ENCODE peak calls at places on chromosome 3, in eight cellular contexts. K is suprapubic skin, S is AG04450, U is endothelial cell, D is Calu3, Q is uterus, H is kidney, W is A549. J is an unnamed sample.

GRCh38 chr3:93979850-93980677 is at the start of gene ARL13B:
- DNase-seq in K (peak), S (peak), U (peak), D (peak), Q (peak), H (peak), W (peak), J (peak)

GRCh38 chr3:165667676-165668075 is 169.5 kb downstream of the BCHE start:
- DNase-seq in K (no peak), S (no peak), U (no peak), D (no peak), Q (no peak), H (no peak), W (no peak), J (no peak)

GRCh38 chr3:194987571-194988494 is 283.1 kb downstream of the XXYLT1 start:
- DNase-seq in K (no peak), S (no peak), U (no peak), D (no peak), Q (no peak), H (no peak), W (no peak), J (no peak)

GRCh38 chr3:32540899-32541298 is 29.8 kb downstream of the DYNC1LI1 start:
- DNase-seq in K (no peak), S (no peak), U (no peak), D (no peak), Q (no peak), H (no peak), W (peak), J (no peak)

GRCh38 chr3:30662836-30663235 is 56.4 kb downstream of the TGFBR2 start:
- DNase-seq in K (no peak), S (no peak), U (no peak), D (no peak), Q (no peak), H (no peak), W (no peak), J (no peak)

GRCh38 chr3:107740992-107741896 is 218.5 kb downstream of the BBX start:
- DNase-seq in K (no peak), S (no peak), U (no peak), D (no peak), Q (no peak), H (no peak), W (peak), J (no peak)

GRCh38 chr3:156360116-156360515 is 194.8 kb downstream of the SSR3 start:
- DNase-seq in K (no peak), S (no peak), U (no peak), D (no peak), Q (no peak), H (no peak), W (no peak), J (no peak)

GRCh38 chr3:195094211-195094921 is 176.6 kb downstream of the XXYLT1 start:
- DNase-seq in K (no peak), S (no peak), U (no peak), D (no peak), Q (no peak), H (peak), W (no peak), J (peak)

GRCh38 chr3:160450846-160451245 is 1.3 kb upstream of the TRIM59 start:
- DNase-seq in K (no peak), S (peak), U (no peak), D (no peak), Q (no peak), H (no peak), W (no peak), J (no peak)

GRCh38 chr3:81425198-81425868 is 336.1 kb downstream of the GBE1 start:
- DNase-seq in K (no peak), S (no peak), U (no peak), D (no peak), Q (no peak), H (no peak), W (no peak), J (no peak)

GRCh38 chr3:42685363-42685881 is at the start of gene KLHL40:
- DNase-seq in K (no peak), S (no peak), U (no peak), D (no peak), Q (no peak), H (peak), W (no peak), J (no peak)

GRCh38 chr3:151553873-151554272 is 93.0 kb upstream of the IGSF10 start:
- DNase-seq in K (no peak), S (no peak), U (no peak), D (no peak), Q (peak), H (no peak), W (peak), J (no peak)

GRCh38 chr3:100045696-100046095 is 68.6 kb downstream of the FILIP1L start:
- DNase-seq in K (peak), S (peak), U (no peak), D (no peak), Q (peak), H (peak), W (no peak), J (no peak)

GRCh38 chr3:159882784-159883779 is 105.6 kb upstream of the IL12A start:
- DNase-seq in K (no peak), S (peak), U (no peak), D (no peak), Q (no peak), H (no peak), W (no peak), J (no peak)

GRCh38 chr3:39812537-39812936 is 3.1 kb downstream of the MYRIP start:
- DNase-seq in K (no peak), S (no peak), U (peak), D (peak), Q (no peak), H (no peak), W (no peak), J (no peak)

GRCh38 chr3:111538687-111539086 is 3.3 kb upstream of the CD96 start:
- DNase-seq in K (no peak), S (no peak), U (no peak), D (no peak), Q (no peak), H (no peak), W (no peak), J (no peak)

GRCh38 chr3:59248976-59249375 is 199.2 kb upstream of the CFAP20DC start:
- DNase-seq in K (no peak), S (no peak), U (no peak), D (peak), Q (no peak), H (no peak), W (no peak), J (no peak)

GRCh38 chr3:45057557-45057956 is 31.5 kb downstream of the CLEC3B start:
- DNase-seq in K (no peak), S (no peak), U (no peak), D (peak), Q (no peak), H (no peak), W (no peak), J (no peak)

GRCh38 chr3:185144784-185145183 is 8.1 kb downstream of the C3orf70 start:
- DNase-seq in K (no peak), S (no peak), U (no peak), D (no peak), Q (no peak), H (no peak), W (no peak), J (no peak)

GRCh38 chr3:22836131-22836530 is 367.0 kb upstream of the UBE2E2 start:
- DNase-seq in K (no peak), S (no peak), U (no peak), D (no peak), Q (no peak), H (no peak), W (peak), J (no peak)

GRCh38 chr3:119184808-119185690 is 11.7 kb downstream of the UPK1B start:
- DNase-seq in K (no peak), S (peak), U (no peak), D (peak), Q (no peak), H (no peak), W (peak), J (no peak)

GRCh38 chr3:188267790-188268333 is 113.9 kb downstream of the LPP start:
- DNase-seq in K (no peak), S (no peak), U (no peak), D (no peak), Q (no peak), H (no peak), W (no peak), J (no peak)

GRCh38 chr3:64088408-64089136 is 65.3 kb upstream of the PSMD6 start:
- DNase-seq in K (no peak), S (no peak), U (no peak), D (no peak), Q (no peak), H (no peak), W (peak), J (no peak)

GRCh38 chr3:26647078-26647477 is 24.5 kb downstream of the LRRC3B start:
- DNase-seq in K (no peak), S (no peak), U (no peak), D (no peak), Q (no peak), H (no peak), W (no peak), J (no peak)

GRCh38 chr3:39000008-39000450 is 51.7 kb downstream of the SCN11A start:
- DNase-seq in K (no peak), S (peak), U (no peak), D (no peak), Q (no peak), H (no peak), W (peak), J (peak)

GRCh38 chr3:117010316-117010715 is 300.7 kb downstream of the TUSC7 start:
- DNase-seq in K (no peak), S (no peak), U (no peak), D (no peak), Q (no peak), H (no peak), W (no peak), J (no peak)

GRCh38 chr3:180594631-180595348 is 7.2 kb upstream of the TTC14 start:
- DNase-seq in K (no peak), S (peak), U (no peak), D (no peak), Q (no peak), H (no peak), W (peak), J (peak)

GRCh38 chr3:150251654-150252053 is 156.4 kb upstream of the TSC22D2 start:
- DNase-seq in K (no peak), S (no peak), U (no peak), D (no peak), Q (no peak), H (no peak), W (no peak), J (no peak)

DNA sequence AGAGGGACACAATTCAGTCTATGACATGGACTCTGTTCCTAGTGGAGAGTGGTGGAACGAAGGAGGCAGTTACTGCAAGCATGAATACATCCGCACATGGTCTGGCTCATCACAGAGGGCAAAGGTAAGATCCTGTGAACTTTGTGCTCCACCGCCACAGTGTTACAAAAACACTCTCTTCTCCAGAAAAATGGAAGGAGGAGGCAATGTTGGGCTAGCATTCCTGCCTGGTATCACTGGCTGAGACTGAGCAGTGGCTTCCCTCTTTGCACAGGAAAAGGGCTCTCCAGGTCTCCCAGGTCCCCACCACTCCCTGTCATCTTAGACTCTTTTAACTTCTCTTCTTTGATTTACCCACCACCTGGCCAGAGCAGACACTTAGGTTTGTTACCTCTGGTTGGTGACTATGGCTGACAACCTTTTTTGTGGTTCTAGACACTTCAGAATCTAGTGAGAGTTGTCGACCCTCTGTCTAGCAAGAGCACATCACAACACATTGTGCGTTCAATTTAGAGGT is 1.5 kb upstream of the EEFSEC start:
- DNase-seq in K (no peak), S (no peak), U (no peak), D (no peak), Q (no peak), H (no peak), W (no peak), J (no peak)
- TF ChIP-seq CTCF in K (no peak), S (no peak), U (no peak), D (no peak), Q (no peak), H (no peak), W (no peak), J (no peak)

GRCh38 chr3:79085166-79085565 is 682.6 kb downstream of the ROBO1 start:
- DNase-seq in K (no peak), S (peak), U (no peak), D (no peak), Q (no peak), H (no peak), W (no peak), J (no peak)

GRCh38 chr3:79086514-79086913 is 681.3 kb downstream of the ROBO1 start:
- DNase-seq in K (no peak), S (peak), U (peak), D (peak), Q (no peak), H (no peak), W (peak), J (peak)

DNA sequence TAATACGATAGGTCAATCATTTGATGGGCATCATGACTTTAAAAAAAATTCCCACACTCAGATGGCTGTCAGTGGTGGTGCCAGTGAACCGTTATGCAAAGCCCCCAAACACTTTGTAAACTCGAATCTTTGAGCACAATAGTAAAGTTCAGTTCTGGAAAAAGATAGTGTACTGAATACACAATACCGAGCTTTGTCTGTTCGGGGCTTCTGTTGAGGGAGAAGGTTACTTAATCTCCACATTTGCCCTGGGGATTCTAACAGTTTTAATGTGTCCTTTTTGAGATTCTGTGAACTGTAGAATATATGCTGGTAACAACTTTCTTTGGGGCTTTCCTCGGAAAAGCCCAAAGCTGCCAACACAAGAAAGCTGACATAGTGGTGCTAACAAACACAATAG is 686.5 kb downstream of the ROBO1 start:
- DNase-seq in K (no peak), S (no peak), U (no peak), D (no peak), Q (no peak), H (no peak), W (no peak), J (no peak)
- TF ChIP-seq CTCF in K (no peak), S (no peak), U (no peak), D (no peak), Q (no peak), H (no peak), W (no peak), J (no peak)

GRCh38 chr3:83895892-83896291 is 1062.9 kb upstream of the CADM2 start:
- DNase-seq in K (no peak), S (no peak), U (no peak), D (no peak), Q (no peak), H (no peak), W (no peak), J (no peak)
- TF ChIP-seq CTCF in K (no peak), S (no peak), U (no peak), D (no peak), Q (no peak), H (no peak), W (no peak), J (no peak)

GRCh38 chr3:52299815-52300611 is 12.4 kb downstream of the GLYCTK start:
- DNase-seq in K (no peak), S (no peak), U (peak), D (no peak), Q (no peak), H (no peak), W (peak), J (peak)
- TF ChIP-seq CTCF in K (no peak), S (peak), U (no peak), D (no peak), Q (peak), H (peak), W (no peak), J (no peak)

GRCh38 chr3:17810759-17811158 is 68.3 kb upstream of the TBC1D5 start:
- DNase-seq in K (no peak), S (no peak), U (no peak), D (no peak), Q (no peak), H (no peak), W (peak), J (no peak)
- TF ChIP-seq CTCF in K (no peak), S (no peak), U (no peak), D (no peak), Q (peak), H (peak), W (peak), J (peak)

J was measured in GM13976.